ENCODE peak calls at places on chromosomes 2 and 18, in five cellular contexts. C is GM23248, D is stomach, H is neural progenitor cell, F is tibial artery. Z is an unnamed sample. For H3K36me3, the result is how much of the 10 kb centered on the place peaks cover.

GRCh38 chr2:75647771-75648170 is 1.2 kb downstream of the MRPL19 start:
- DNase-seq in H (no peak), D (no peak), F (no peak), C (peak), Z (peak)

GRCh38 chr2:43201497-43201896 is 24.9 kb downstream of the ZFP36L2 start:
- DNase-seq in H (no peak), D (no peak), C (no peak), F (no peak), Z (no peak)

GRCh38 chr18:38688402-38688801 is 1122.8 kb upstream of the CELF4 start:
- DNase-seq in H (no peak), C (no peak), D (no peak), F (no peak), Z (no peak)

GRCh38 chr2:26002617-26003310 is 20.5 kb upstream of the KIF3C start:
- DNase-seq in C (no peak), D (peak), H (no peak), F (peak), Z (no peak)

GRCh38 chr2:211408485-211408884 is 852.1 kb downstream of the CPS1 start:
- DNase-seq in H (peak), C (no peak), D (no peak), F (no peak), Z (peak)

GRCh38 chr2:205903549-205904129 is 182.3 kb downstream of the INO80D start:
- DNase-seq in F (no peak), H (peak), C (peak), D (peak), Z (peak)

GRCh38 chr2:97870396-97870843 is 125.3 kb downstream of the TMEM131 start:
- DNase-seq in F (no peak), H (no peak), C (peak), D (no peak), Z (peak)

GRCh38 chr2:140567734-140568133 is 1563.1 kb downstream of the LRP1B start:
- DNase-seq in D (no peak), C (peak), H (no peak), F (no peak), Z (peak)

GRCh38 chr2:43083278-43083677 is 143.1 kb downstream of the ZFP36L2 start:
- DNase-seq in H (no peak), D (no peak), F (peak), C (peak), Z (no peak)

GRCh38 chr2:217438136-217438535 is 564.7 kb downstream of the TNS1 start:
- DNase-seq in D (no peak), H (no peak), F (no peak), C (no peak), Z (no peak)

GRCh38 chr2:208413931-208414330 is 7.3 kb downstream of the PTH2R start:
- DNase-seq in C (no peak), F (no peak), H (no peak), D (no peak), Z (no peak)

GRCh38 chr2:241901500-241902351 is 32.2 kb downstream of the RTP5 start:
- DNase-seq in C (peak), D (peak), F (no peak), H (peak), Z (no peak)

GRCh38 chr2:168723494-168723893 is 78.9 kb upstream of the NOSTRIN start:
- DNase-seq in F (no peak), H (no peak), D (no peak), C (no peak), Z (no peak)

GRCh38 chr2:181430406-181431199 is 26.6 kb upstream of the ITGA4 start:
- DNase-seq in C (peak), H (no peak), D (no peak), F (no peak), Z (peak)

GRCh38 chr2:197278804-197279763 is 31.5 kb downstream of the ANKRD44 start:
- DNase-seq in F (no peak), C (no peak), H (no peak), D (no peak), Z (no peak)

GRCh38 chr18:74064510-74064909 is 83.1 kb downstream of the FBXO15 start:
- DNase-seq in F (no peak), D (no peak), H (no peak), C (no peak), Z (peak)

GRCh38 chr18:14074187-14074586 is 58.0 kb downstream of the ZNF519 start:
- DNase-seq in C (no peak), H (peak), F (no peak), D (no peak), Z (peak)

GRCh38 chr2:188773075-188773474 is 201.1 kb upstream of the COL3A1 start:
- DNase-seq in F (no peak), C (peak), D (no peak), H (no peak), Z (peak)

GRCh38 chr2:88871336-88871735 is 179.9 kb downstream of the RPIA start:
- DNase-seq in C (no peak), D (no peak), H (no peak), F (no peak), Z (no peak)

GRCh38 chr2:27961997-27962396 is 71.5 kb downstream of the BABAM2 start:
- DNase-seq in F (no peak), D (no peak), H (no peak), C (peak), Z (peak)

GRCh38 chr2:26530696-26531095 is 52.8 kb upstream of the OTOF start:
- DNase-seq in D (no peak), H (no peak), F (peak), C (peak), Z (no peak)

GRCh38 chr2:162198239-162198638 is 45.0 kb downstream of the FAP start:
- DNase-seq in H (peak), D (no peak), C (no peak), F (no peak), Z (no peak)

GRCh38 chr2:11533278-11534077 is at the start of gene GREB1:
- DNase-seq in F (no peak), C (peak), H (no peak), D (no peak), Z (peak)

GRCh38 chr2:142472382-142472781 is 341.6 kb upstream of the LRP1B start:
- DNase-seq in H (no peak), F (no peak), C (no peak), D (no peak), Z (no peak)

GRCh38 chr18:54859667-54860421 is 31.6 kb downstream of the RAB27B start:
- DNase-seq in C (no peak), F (no peak), D (no peak), H (no peak), Z (peak)

GRCh38 chr2:74278176-74278575 is 65.0 kb downstream of the SLC4A5 start:
- DNase-seq in D (no peak), C (no peak), H (no peak), F (no peak), Z (no peak)

GRCh38 chr18:23213200-23213599 is 77.9 kb downstream of the CABLES1 start:
- DNase-seq in H (no peak), C (no peak), F (no peak), D (no peak), Z (no peak)
- H3K36me3 ChIP-seq in H (under half), C (under half), F (under half), D (under half), Z (under half)

GRCh38 chr2:131130298-131130596 is 25.1 kb downstream of the PLEKHB2 start:
- DNase-seq in H (no peak), D (no peak), F (no peak), C (no peak), Z (no peak)

GRCh38 chr2:131127076-131127475 is 21.9 kb downstream of the PLEKHB2 start:
- DNase-seq in F (no peak), C (no peak), H (no peak), D (no peak), Z (no peak)

GRCh38 chr2:131127979-131128378 is 22.8 kb downstream of the PLEKHB2 start:
- DNase-seq in F (no peak), H (no peak), D (no peak), C (no peak), Z (no peak)

GRCh38 chr2:131132729-131133128 is 27.6 kb downstream of the PLEKHB2 start:
- DNase-seq in F (no peak), H (no peak), D (no peak), C (no peak), Z (no peak)
- H3K36me3 ChIP-seq in F (half or more), H (under half), D (half or more), C (under half), Z (under half)

GRCh38 chr2:121366040-121366439 is 81.0 kb upstream of the TFCP2L1 start:
- DNase-seq in F (no peak), C (no peak), D (no peak), H (no peak), Z (no peak)
- H3K36me3 ChIP-seq in F (half or more), C (under half), D (half or more), H (under half), Z (under half)

GRCh38 chr2:64024259-64024949 is 5.2 kb upstream of the VPS54 start:
- DNase-seq in C (no peak), F (no peak), D (no peak), H (no peak), Z (no peak)
- H3K36me3 ChIP-seq in C (under half), F (under half), D (under half), H (under half), Z (under half)

DNA sequence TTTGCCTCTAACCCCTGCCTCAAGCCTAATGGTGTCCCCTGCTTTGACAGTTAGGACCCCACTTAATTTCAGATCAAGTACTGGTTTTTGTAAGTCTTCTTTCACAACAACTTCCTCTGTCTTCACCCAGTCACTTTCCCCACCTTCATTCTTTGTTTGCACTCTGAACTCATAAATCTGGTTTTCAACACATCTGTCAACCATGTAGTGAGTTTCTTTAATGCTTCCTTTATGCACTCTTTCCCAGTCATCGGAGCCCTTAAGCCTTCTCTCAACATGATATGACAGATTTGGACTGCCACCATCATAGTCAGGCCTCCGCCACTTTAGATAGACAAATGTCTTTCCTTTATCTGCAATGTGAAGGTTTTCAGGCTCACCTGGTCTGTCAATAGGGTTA is 109.1 kb downstream of the PLEKHA3 start:
- DNase-seq in H (no peak), F (no peak), C (no peak), D (no peak), Z (no peak)
- H3K36me3 ChIP-seq in H (under half), F (under half), C (under half), D (under half), Z (under half)